ENCODE peak calls at places on chromosomes 12 and 14, in nine cellular contexts. Q is cardiac muscle cell, W is ovary, G is A549, F is astrocyte, T is Peyer's patch, B is psoas muscle, J is heart left ventricle, I is IMR-90. X is an unnamed sample.

GRCh38 chr14:33754264-33754663 is 196.6 kb downstream of the EGLN3 start:
- DNase-seq in Q (peak), W (no peak), G (no peak), F (peak), T (no peak), B (no peak), J (no peak), I (no peak), X (no peak)

GRCh38 chr12:72228424-72228823 is 43.7 kb upstream of the TRHDE start:
- DNase-seq in Q (no peak), W (no peak), G (no peak), F (no peak), T (no peak), B (no peak), J (no peak), I (no peak), X (no peak)

GRCh38 chr14:67943947-67944346 is 124.4 kb downstream of the RAD51B start:
- DNase-seq in Q (peak), W (peak), G (peak), F (peak), T (no peak), B (no peak), J (no peak), I (peak), X (peak)

GRCh38 chr12:85392508-85392907 is 112.5 kb downstream of the ALX1 start:
- DNase-seq in Q (no peak), W (no peak), G (no peak), F (no peak), T (no peak), B (no peak), J (no peak), I (no peak), X (no peak)

GRCh38 chr12:3035171-3035570 is 42.0 kb upstream of the TSPAN9 start:
- DNase-seq in Q (peak), W (no peak), G (no peak), F (no peak), T (no peak), B (no peak), J (peak), I (peak), X (no peak)

GRCh38 chr12:43957732-43958131 is 121.9 kb downstream of the TMEM117 start:
- DNase-seq in Q (peak), W (no peak), G (peak), F (peak), T (no peak), B (no peak), J (no peak), I (peak), X (no peak)

GRCh38 chr14:32430326-32430725 is 101.2 kb downstream of the AKAP6 start:
- DNase-seq in Q (peak), W (no peak), G (no peak), F (peak), T (no peak), B (no peak), J (no peak), I (peak), X (no peak)

GRCh38 chr12:104573-105081 is 38.1 kb downstream of the IQSEC3 start:
- DNase-seq in Q (peak), W (peak), G (no peak), F (no peak), T (no peak), B (no peak), J (no peak), I (no peak), X (no peak)

GRCh38 chr12:56602239-56602638 is 27.9 kb downstream of the BAZ2A start:
- DNase-seq in Q (peak), W (no peak), G (no peak), F (no peak), T (no peak), B (no peak), J (no peak), I (no peak), X (no peak)

GRCh38 chr14:99595034-99595433 is 9.0 kb downstream of the CCDC85C start:
- DNase-seq in Q (no peak), W (no peak), G (no peak), F (no peak), T (no peak), B (no peak), J (no peak), I (no peak), X (no peak)

GRCh38 chr12:111066744-111067437 is 146.5 kb upstream of the MYL2 start:
- DNase-seq in Q (no peak), W (no peak), G (peak), F (no peak), T (no peak), B (no peak), J (no peak), I (no peak), X (no peak)

GRCh38 chr12:111180830-111181726 is 187.8 kb downstream of the PHETA1 start:
- DNase-seq in Q (peak), W (peak), G (no peak), F (no peak), T (peak), B (peak), J (peak), I (peak), X (no peak)

GRCh38 chr12:47987411-47988072 is 16.7 kb downstream of the COL2A1 start:
- DNase-seq in Q (peak), W (peak), G (no peak), F (no peak), T (no peak), B (no peak), J (no peak), I (peak), X (no peak)

GRCh38 chr12:9674226-9674590 is 4.7 kb downstream of the CLEC2D start:
- DNase-seq in Q (no peak), W (no peak), G (no peak), F (no peak), T (peak), B (no peak), J (no peak), I (no peak), X (no peak)

GRCh38 chr14:51534623-51535022 is 117.1 kb upstream of the FRMD6 start:
- DNase-seq in Q (no peak), W (peak), G (peak), F (peak), T (no peak), B (no peak), J (no peak), I (peak), X (no peak)

GRCh38 chr14:68790656-68791077 is 2.2 kb downstream of the ZFP36L1 start:
- DNase-seq in Q (peak), W (peak), G (no peak), F (no peak), T (no peak), B (no peak), J (no peak), I (no peak), X (no peak)

GRCh38 chr12:107236824-107237467 is 143.6 kb upstream of the CRY1 start:
- DNase-seq in Q (no peak), W (no peak), G (no peak), F (peak), T (no peak), B (no peak), J (no peak), I (peak), X (no peak)

GRCh38 chr12:111643428-111643826 is 42.3 kb downstream of the BRAP start:
- DNase-seq in Q (peak), W (no peak), G (no peak), F (peak), T (no peak), B (no peak), J (no peak), I (peak), X (peak)

GRCh38 chr12:122740351-122740750 is 9.7 kb upstream of the HCAR1 start:
- DNase-seq in Q (peak), W (no peak), G (peak), F (no peak), T (no peak), B (no peak), J (no peak), I (no peak), X (no peak)

GRCh38 chr12:46998811-46999368 is 80.5 kb upstream of the PCED1B start:
- DNase-seq in Q (peak), W (no peak), G (peak), F (peak), T (no peak), B (no peak), J (no peak), I (peak), X (no peak)

GRCh38 chr12:122836027-122836921 is 1.0 kb downstream of the HIP1R start:
- DNase-seq in Q (no peak), W (no peak), G (no peak), F (no peak), T (peak), B (no peak), J (no peak), I (peak), X (no peak)

GRCh38 chr14:55804198-55804553 is 224.2 kb downstream of the KTN1 start:
- DNase-seq in Q (no peak), W (no peak), G (no peak), F (no peak), T (no peak), B (no peak), J (no peak), I (no peak), X (no peak)

GRCh38 chr12:64252708-64253107 is 30.6 kb upstream of the KICS2 start:
- DNase-seq in Q (peak), W (no peak), G (no peak), F (no peak), T (no peak), B (no peak), J (no peak), I (peak), X (no peak)

GRCh38 chr12:122486805-122487426 is 13.8 kb downstream of the ZCCHC8 start:
- DNase-seq in Q (no peak), W (no peak), G (no peak), F (no peak), T (no peak), B (no peak), J (no peak), I (no peak), X (no peak)

GRCh38 chr14:70885343-70886014 is 21.8 kb upstream of the PCNX1 start:
- DNase-seq in Q (no peak), W (no peak), G (no peak), F (no peak), T (no peak), B (no peak), J (no peak), I (no peak), X (no peak)
- H3K27ac ChIP-seq in Q (no peak), W (no peak), G (no peak), F (no peak), T (peak), B (no peak), J (no peak), I (no peak), X (peak)

GRCh38 chr12:88052686-88053085 is 23.5 kb upstream of the C12orf50 start:
- DNase-seq in Q (peak), W (no peak), G (peak), F (peak), T (no peak), B (no peak), J (no peak), I (peak), X (no peak)
- TF ChIP-seq CTCF in Q (peak), W (no peak), G (peak), F (peak), T (no peak), B (peak), J (no peak), I (peak), X (no peak)

DNA sequence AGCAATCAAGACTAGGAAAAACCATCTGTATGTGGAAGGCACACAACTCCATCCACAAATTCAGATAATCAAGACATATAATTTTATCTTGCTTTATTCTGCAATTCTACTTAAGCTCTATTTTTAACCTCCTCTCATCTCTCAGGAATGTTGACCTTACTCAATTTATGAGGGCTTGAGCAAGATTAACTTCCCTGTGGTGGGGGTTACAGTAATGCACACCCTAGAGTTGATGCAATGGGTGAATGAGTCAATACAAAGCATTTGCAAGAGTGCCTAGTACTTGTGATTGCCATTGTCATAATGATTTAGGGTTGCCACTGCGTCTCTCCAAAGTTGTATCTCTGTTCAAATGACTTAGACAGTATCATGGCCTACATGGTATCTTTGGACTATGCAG is 1598.4 kb upstream of the TMEM132C start:
- DNase-seq in Q (peak), W (no peak), G (peak), F (peak), T (no peak), B (no peak), J (no peak), I (no peak), X (no peak)
- H3K27ac ChIP-seq in Q (no peak), W (no peak), G (no peak), F (peak), T (no peak), B (no peak), J (no peak), I (no peak), X (no peak)

GRCh38 chr12:50634379-50634778 is 129.5 kb upstream of the ATF1 start:
- DNase-seq in Q (no peak), W (no peak), G (no peak), F (no peak), T (no peak), B (no peak), J (no peak), I (no peak), X (no peak)
- TF ChIP-seq CTCF in Q (no peak), W (no peak), G (no peak), F (no peak), T (no peak), B (no peak), J (no peak), I (no peak), X (no peak)

GRCh38 chr14:23432102-23432925 is 3.1 kb downstream of the MYH7 start:
- DNase-seq in Q (no peak), W (no peak), G (no peak), F (no peak), T (peak), B (no peak), J (no peak), I (no peak), X (peak)

GRCh38 chr14:23432946-23433345 is 2.5 kb downstream of the MYH7 start:
- DNase-seq in Q (no peak), W (no peak), G (no peak), F (no peak), T (peak), B (no peak), J (no peak), I (no peak), X (no peak)

GRCh38 chr14:23430733-23431105 is 4.7 kb downstream of the MYH7 start:
- DNase-seq in Q (peak), W (no peak), G (no peak), F (peak), T (no peak), B (no peak), J (no peak), I (no peak), X (no peak)

GRCh38 chr14:23430016-23430732 is 5.3 kb downstream of the MYH7 start:
- DNase-seq in Q (no peak), W (peak), G (no peak), F (no peak), T (peak), B (no peak), J (no peak), I (no peak), X (peak)

GRCh38 chr14:23431486-23431885 is 4.0 kb downstream of the MYH7 start:
- DNase-seq in Q (no peak), W (no peak), G (no peak), F (no peak), T (peak), B (no peak), J (no peak), I (no peak), X (no peak)
- H3K27ac ChIP-seq in Q (no peak), W (no peak), G (no peak), F (no peak), T (no peak), B (no peak), J (no peak), I (no peak), X (no peak)